ENCODE peak calls at places on chromosomes 7 and 10, in six cellular contexts. Y, D, U, W, H and F are unnamed samples.

GRCh38 chr10:122140941-122141623 is 130.0 kb upstream of the BTBD16 start:
- DNase-seq in Y (no peak), D (peak; percentile 90), U (no peak), W (peak; percentile 80), H (no peak), F (no peak)

GRCh38 chr10:24762161-24762924 is 38.7 kb upstream of the ARHGAP21 start:
- DNase-seq in Y (no peak), D (no peak), U (no peak), W (no peak), H (no peak), F (no peak)

GRCh38 chr10:21888959-21889358 is 114.6 kb downstream of the DNAJC1 start:
- DNase-seq in Y (no peak), D (no peak), U (no peak), W (no peak), H (peak; percentile 6), F (no peak)

GRCh38 chr7:70681111-70681846 is 450.7 kb upstream of the GALNT17 start:
- DNase-seq in Y (no peak), D (no peak), U (no peak), W (no peak), H (no peak), F (peak; percentile 67)

GRCh38 chr10:4770766-4771553 is 55.0 kb upstream of the AKR1E2 start:
- DNase-seq in Y (peak; percentile 48), D (peak; percentile 62), U (no peak), W (no peak), H (no peak), F (no peak)

GRCh38 chr10:61933857-61934559 is 32.5 kb downstream of the ARID5B start:
- DNase-seq in Y (no peak), D (no peak), U (no peak), W (no peak), H (no peak), F (no peak)

GRCh38 chr7:87147500-87147899 is 4.8 kb upstream of the DMTF1 start:
- DNase-seq in Y (no peak), D (no peak), U (no peak), W (no peak), H (no peak), F (no peak)

GRCh38 chr10:128035557-128035973 is 90.7 kb downstream of the MKI67 start:
- DNase-seq in Y (no peak), D (peak; percentile 83), U (peak; percentile 2), W (peak; percentile 72), H (no peak), F (no peak)

GRCh38 chr7:13032524-13032923 is 345.1 kb downstream of the ARL4A start:
- DNase-seq in Y (no peak), D (no peak), U (peak; percentile 19), W (no peak), H (no peak), F (peak; percentile 16)

GRCh38 chr7:22653981-22654380 is 73.0 kb upstream of the IL6 start:
- DNase-seq in Y (no peak), D (no peak), U (peak; percentile 89), W (no peak), H (peak; percentile 23), F (no peak)

GRCh38 chr7:27115161-27116018 is 12.9 kb upstream of the HOXA2 start:
- DNase-seq in Y (no peak), D (no peak), U (no peak), W (no peak), H (no peak), F (no peak)

GRCh38 chr10:126397640-126398382 is 9.5 kb upstream of the ADAM12 start:
- DNase-seq in Y (no peak), D (peak; percentile 91), U (no peak), W (no peak), H (no peak), F (no peak)

GRCh38 chr10:13571541-13571940 is 15.2 kb upstream of the PRPF18 start:
- DNase-seq in Y (no peak), D (no peak), U (no peak), W (no peak), H (no peak), F (no peak)

GRCh38 chr10:19930936-19931859 is 115.0 kb downstream of the PLXDC2 start:
- DNase-seq in Y (peak; percentile 57), D (peak; percentile 27), U (no peak), W (no peak), H (no peak), F (no peak)

GRCh38 chr10:3622427-3622826 is 162.6 kb downstream of the KLF6 start:
- DNase-seq in Y (no peak), D (no peak), U (no peak), W (no peak), H (no peak), F (no peak)

GRCh38 chr7:18780266-18780665 is 284.7 kb downstream of the HDAC9 start:
- DNase-seq in Y (no peak), D (no peak), U (no peak), W (no peak), H (no peak), F (no peak)

GRCh38 chr7:158494162-158494586 is 93.4 kb downstream of the PTPRN2 start:
- DNase-seq in Y (no peak), D (no peak), U (no peak), W (no peak), H (no peak), F (no peak)

GRCh38 chr10:30294506-30295280 is 54.4 kb downstream of the MTPAP start:
- DNase-seq in Y (no peak), D (no peak), U (peak; percentile 0), W (no peak), H (peak; percentile 28), F (peak; percentile 84)

GRCh38 chr10:79339266-79339665 is 8.0 kb upstream of the PPIF start:
- DNase-seq in Y (no peak), D (no peak), U (no peak), W (no peak), H (no peak), F (no peak)